ENCODE peak calls at places on chromosomes 4 and X, in ten cellular contexts. T, M, X, J, K, F, Y, Z, V and A are unnamed samples.

GRCh38 chrX:67604979-67605703 is 61.3 kb downstream of the AR start:
- DNase-seq in M (peak), J (peak), F (no peak), V (peak), Y (no peak), X (no peak), K (peak), Z (peak), T (no peak), A (no peak)

GRCh38 chrX:51759055-51759454 is 15.8 kb downstream of the GSPT2 start:
- DNase-seq in X (no peak), Z (no peak), Y (no peak), J (no peak), F (no peak), K (peak), T (no peak), M (no peak), V (no peak), A (no peak)

GRCh38 chrX:150968862-150969720 is 14.0 kb upstream of the HMGB3 start:
- DNase-seq in J (no peak), F (peak), V (no peak), Y (no peak), M (no peak), Z (no peak), K (peak), T (no peak), X (no peak), A (no peak)

GRCh38 chr4:140133576-140133975 is 20.4 kb downstream of the MAML3 start:
- DNase-seq in X (no peak), V (no peak), J (no peak), F (no peak), M (no peak), T (no peak), Y (no peak), Z (no peak), K (no peak), A (no peak)

GRCh38 chrX:9369802-9370291 is 95.0 kb upstream of the TBL1X start:
- DNase-seq in F (no peak), K (no peak), Z (peak), Y (no peak), X (no peak), J (no peak), T (no peak), V (no peak), M (no peak), A (no peak)

GRCh38 chr4:8044699-8045098 is 105.0 kb upstream of the AFAP1 start:
- DNase-seq in F (peak), T (no peak), J (no peak), X (no peak), K (no peak), Y (no peak), M (no peak), Z (no peak), V (no peak), A (no peak)

GRCh38 chrX:42996861-42997260 is 218.9 kb upstream of the PPP1R2C start:
- DNase-seq in X (no peak), Z (no peak), Y (no peak), M (no peak), T (no peak), K (no peak), J (no peak), F (no peak), V (no peak), A (no peak)

GRCh38 chr4:7541414-7541810 is 106.7 kb upstream of the PSAPL1 start:
- DNase-seq in J (no peak), X (no peak), V (no peak), F (no peak), M (no peak), T (no peak), Z (no peak), K (no peak), Y (no peak), A (no peak)

GRCh38 chr4:173057442-173057841 is 111.2 kb upstream of the GALNT7 start:
- DNase-seq in K (no peak), F (no peak), M (no peak), X (no peak), T (no peak), V (no peak), Z (no peak), J (no peak), Y (no peak), A (no peak)

GRCh38 chr4:163474027-163474426 is 473 bp upstream of the TKTL2 start:
- DNase-seq in X (no peak), J (no peak), F (no peak), T (no peak), M (no peak), K (no peak), Z (no peak), Y (no peak), V (no peak), A (no peak)

GRCh38 chr4:57043304-57044251 is 64.9 kb downstream of the POLR2B start:
- DNase-seq in T (no peak), J (peak), V (peak), X (no peak), Z (peak), K (no peak), F (no peak), M (no peak), Y (no peak), A (no peak)

GRCh38 chrX:4550018-4550417 is 836.6 kb upstream of the PRKX start:
- DNase-seq in J (no peak), F (no peak), M (no peak), Z (no peak), V (no peak), K (peak), T (peak), Y (no peak), X (no peak), A (no peak)

GRCh38 chrX:150463566-150463965 is 100.4 kb downstream of the MAMLD1 start:
- DNase-seq in Y (no peak), M (no peak), F (no peak), J (no peak), Z (no peak), T (no peak), V (no peak), K (no peak), X (no peak), A (no peak)

GRCh38 chrX:109774706-109775105 is 41.6 kb upstream of the ACSL4 start:
- DNase-seq in V (peak), M (peak), F (no peak), Y (no peak), X (no peak), J (peak), T (no peak), K (peak), Z (peak), A (peak)

GRCh38 chr4:107862658-107863057 is 37.9 kb downstream of the SGMS2 start:
- DNase-seq in M (no peak), J (no peak), V (no peak), F (no peak), Y (no peak), K (peak), Z (peak), X (no peak), T (no peak), A (no peak)

GRCh38 chr4:118835896-118836762 is at the start of gene SEC24D:
- DNase-seq in X (peak), K (peak), J (peak), Z (peak), F (peak), T (peak), M (peak), V (peak), Y (peak), A (peak)